ENCODE peak calls at places on chromosomes 12 and 14, in eight cellular contexts. Y is HFF-Myc, Z is fibroblast of mammary gland, H is A549, Q is MCF 10A, P is uterus, R is GM13977, F is upper lobe of right lung. K is an unnamed sample.

GRCh38 chr12:52004042-52004648 is 2.6 kb upstream of the TAMALIN start:
- DNase-seq in Y (no peak), Z (peak), H (peak), Q (peak), P (peak), R (no peak), F (no peak), K (peak)

GRCh38 chr12:101841069-101841468 is 10.3 kb upstream of the GNPTAB start:
- DNase-seq in Y (no peak), Z (no peak), H (no peak), Q (no peak), P (no peak), R (no peak), F (no peak), K (no peak)

GRCh38 chr12:111780166-111780565 is 13.4 kb downstream of the ALDH2 start:
- DNase-seq in Y (no peak), Z (no peak), H (no peak), Q (no peak), P (no peak), R (no peak), F (no peak), K (no peak)

GRCh38 chr14:24329736-24330135 is 5.1 kb downstream of the ADCY4 start:
- DNase-seq in Y (no peak), Z (no peak), H (no peak), Q (no peak), P (no peak), R (no peak), F (peak), K (no peak)

GRCh38 chr12:55705802-55706402 is 1.8 kb downstream of the ITGA7 start:
- DNase-seq in Y (no peak), Z (no peak), H (peak), Q (no peak), P (no peak), R (peak), F (no peak), K (peak)

GRCh38 chr14:90368946-90369721 is 27.7 kb upstream of the CALM1 start:
- DNase-seq in Y (peak), Z (peak), H (peak), Q (peak), P (no peak), R (no peak), F (no peak), K (no peak)

GRCh38 chr14:95255487-95255886 is 64.2 kb downstream of the CLMN start:
- DNase-seq in Y (no peak), Z (peak), H (peak), Q (peak), P (peak), R (no peak), F (peak), K (peak)

GRCh38 chr12:124174949-124175348 is 119.9 kb upstream of the RFLNA start:
- DNase-seq in Y (no peak), Z (no peak), H (no peak), Q (no peak), P (no peak), R (no peak), F (no peak), K (no peak)

GRCh38 chr12:82383930-82384513 is 25.7 kb downstream of the METTL25 start:
- DNase-seq in Y (peak), Z (peak), H (peak), Q (peak), P (no peak), R (no peak), F (no peak), K (no peak)

GRCh38 chr14:73760598-73761586 is 46.7 kb upstream of the PNMA1 start:
- DNase-seq in Y (no peak), Z (no peak), H (no peak), Q (no peak), P (no peak), R (no peak), F (no peak), K (no peak)

DNA sequence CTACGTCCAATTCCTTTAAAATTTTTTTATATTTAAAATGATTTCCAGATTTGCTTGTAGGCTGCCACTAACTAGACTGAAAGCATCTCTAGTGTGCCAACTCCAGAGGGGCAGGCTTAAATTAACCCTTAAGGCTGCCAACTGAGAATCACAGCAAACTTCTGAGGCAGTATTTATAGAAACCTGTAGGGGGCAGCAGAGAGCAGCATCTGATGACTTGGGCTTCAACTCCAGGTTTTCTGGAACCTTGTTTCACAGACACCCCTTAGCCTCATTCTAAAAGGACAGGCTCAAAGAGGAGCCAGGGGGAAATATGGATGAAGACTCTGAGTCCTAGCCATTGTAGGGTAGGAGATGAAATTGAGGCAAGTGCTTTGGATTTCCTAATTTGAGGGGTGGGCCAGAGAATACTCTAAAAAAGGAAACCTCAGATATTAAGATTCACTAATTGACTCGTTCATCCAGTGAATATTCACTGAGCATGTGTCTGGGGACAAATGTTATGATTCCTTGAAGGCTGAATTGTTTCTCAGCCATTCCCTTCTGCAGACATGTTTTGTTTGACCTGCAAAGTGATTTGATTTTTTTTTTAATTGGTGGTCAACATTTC is 63.3 kb upstream of the HSPB8 start:
- DNase-seq in Y (no peak), Z (peak), H (peak), Q (peak), P (peak), R (peak), F (no peak), K (peak)
- TF ChIP-seq CTCF in Y (peak), Z (peak), H (peak), Q (peak), P (peak), R (peak), F (peak), K (peak)

GRCh38 chr12:64625243-64626077 is 15.2 kb downstream of the RASSF3 start:
- DNase-seq in Y (peak), Z (peak), H (peak), Q (peak), P (peak), R (no peak), F (peak), K (no peak)
- TF ChIP-seq CTCF in Y (no peak), Z (no peak), H (peak), Q (no peak), P (no peak), R (peak), F (no peak), K (no peak)

GRCh38 chr14:54805080-54805479 is 97.5 kb downstream of the GCH1 start:
- DNase-seq in Y (no peak), Z (no peak), H (no peak), Q (no peak), P (no peak), R (no peak), F (no peak), K (no peak)

GRCh38 chr14:54805521-54806322 is 96.9 kb downstream of the GCH1 start:
- DNase-seq in Y (peak), Z (peak), H (peak), Q (peak), P (peak), R (peak), F (peak), K (peak)

GRCh38 chr14:54804720-54805060 is 97.9 kb downstream of the GCH1 start:
- DNase-seq in Y (no peak), Z (no peak), H (no peak), Q (no peak), P (no peak), R (no peak), F (no peak), K (no peak)

GRCh38 chr14:54803396-54803795 is 99.2 kb downstream of the GCH1 start:
- DNase-seq in Y (no peak), Z (no peak), H (no peak), Q (no peak), P (no peak), R (no peak), F (no peak), K (no peak)

DNA sequence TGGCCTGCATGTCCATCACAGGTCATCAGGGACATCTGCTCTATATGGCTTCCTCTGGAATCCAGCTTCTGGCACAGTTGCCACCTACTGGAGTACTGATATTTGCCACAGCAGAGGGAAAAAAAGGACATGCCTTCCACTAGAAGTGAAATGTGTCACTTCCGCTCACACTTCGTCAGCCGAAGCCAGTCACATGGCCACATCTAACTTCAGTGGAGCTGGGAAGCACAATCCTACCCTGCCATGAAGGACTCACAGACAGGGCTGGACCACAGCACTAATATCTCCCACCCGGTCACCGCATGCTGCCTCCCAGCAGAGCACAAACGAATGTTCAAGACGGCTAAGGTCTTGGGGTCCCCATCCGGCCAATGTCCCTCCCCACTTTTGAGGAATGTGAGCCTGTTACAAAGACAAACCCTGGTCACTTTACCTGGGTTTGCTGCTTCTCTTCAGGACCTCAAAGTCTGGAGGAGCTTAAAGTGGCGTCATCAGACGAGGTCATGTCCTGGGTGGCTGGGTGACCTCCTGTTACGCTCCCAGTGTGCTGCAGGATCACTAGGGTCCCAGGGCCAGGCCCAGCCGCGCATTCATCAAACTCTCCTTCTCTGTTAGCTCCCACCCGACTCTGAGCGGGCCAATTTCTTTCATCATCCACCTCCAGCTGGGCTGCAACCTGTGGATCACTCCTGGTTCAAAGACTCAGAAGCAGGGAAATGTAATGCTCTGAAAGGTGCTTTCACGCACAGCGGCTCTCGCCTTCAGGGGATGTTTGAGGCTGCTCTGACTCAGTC is 98.5 kb downstream of the GCH1 start:
- DNase-seq in Y (no peak), Z (no peak), H (no peak), Q (no peak), P (no peak), R (no peak), F (no peak), K (no peak)
- TF ChIP-seq CTCF in Y (no peak), Z (no peak), H (no peak), Q (no peak), P (no peak), R (no peak), F (no peak), K (no peak)

GRCh38 chr12:32248594-32249140 is 142.0 kb downstream of the BICD1 start:
- DNase-seq in Y (peak), Z (no peak), H (no peak), Q (peak), P (no peak), R (no peak), F (no peak), K (no peak)

GRCh38 chr12:32252199-32253073 is 145.8 kb downstream of the BICD1 start:
- DNase-seq in Y (no peak), Z (no peak), H (no peak), Q (no peak), P (no peak), R (peak), F (no peak), K (peak)

GRCh38 chr12:32253154-32253795 is 146.1 kb upstream of the FGD4 start:
- DNase-seq in Y (no peak), Z (peak), H (no peak), Q (no peak), P (no peak), R (no peak), F (no peak), K (no peak)

GRCh38 chr12:32254260-32254659 is 145.1 kb upstream of the FGD4 start:
- DNase-seq in Y (no peak), Z (no peak), H (no peak), Q (no peak), P (no peak), R (no peak), F (no peak), K (no peak)

DNA sequence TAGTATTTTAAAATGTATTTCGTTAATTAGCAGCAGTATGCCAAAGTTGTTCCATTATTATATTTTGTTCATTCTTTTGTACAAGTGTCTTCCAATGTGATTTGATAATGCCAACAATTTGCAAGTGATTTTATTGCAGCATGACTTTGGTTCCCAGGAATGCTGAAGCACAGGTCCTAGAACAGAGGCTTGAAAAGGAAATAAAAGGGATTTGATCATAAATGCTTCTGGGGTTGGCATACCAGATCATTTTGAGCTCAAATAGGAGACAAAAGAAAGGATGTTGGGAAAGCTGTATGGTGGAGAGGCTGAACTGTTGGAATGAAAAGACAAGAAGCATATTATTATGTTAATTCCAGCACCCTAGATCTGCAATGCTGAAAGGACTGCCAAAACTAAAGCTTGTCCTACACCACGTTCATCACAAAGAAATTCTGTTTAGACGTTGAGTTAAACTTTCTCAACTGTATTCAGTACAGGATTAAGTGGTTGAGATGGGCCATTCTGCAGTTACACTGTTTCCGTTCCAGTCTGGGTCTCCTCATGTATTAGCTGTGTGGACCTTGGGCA is 143.1 kb downstream of the BICD1 start:
- DNase-seq in Y (no peak), Z (no peak), H (no peak), Q (no peak), P (no peak), R (no peak), F (no peak), K (peak)
- TF ChIP-seq CTCF in Y (no peak), Z (no peak), H (no peak), Q (no peak), P (no peak), R (no peak), F (no peak), K (no peak)

GRCh38 chr12:4766445-4766844 is 46.2 kb downstream of the GALNT8 start:
- DNase-seq in Y (no peak), Z (no peak), H (no peak), Q (no peak), P (no peak), R (no peak), F (no peak), K (no peak)

GRCh38 chr12:4767181-4767580 is 47.0 kb downstream of the GALNT8 start:
- DNase-seq in Y (no peak), Z (no peak), H (no peak), Q (no peak), P (no peak), R (no peak), F (no peak), K (no peak)

GRCh38 chr12:4769073-4769472 is 48.9 kb downstream of the GALNT8 start:
- DNase-seq in Y (no peak), Z (no peak), H (no peak), Q (no peak), P (no peak), R (no peak), F (no peak), K (no peak)

GRCh38 chr12:4762773-4763172 is 42.6 kb downstream of the GALNT8 start:
- DNase-seq in Y (no peak), Z (no peak), H (no peak), Q (no peak), P (no peak), R (no peak), F (no peak), K (no peak)

GRCh38 chr12:4763549-4763948 is 43.3 kb downstream of the GALNT8 start:
- DNase-seq in Y (no peak), Z (peak), H (peak), Q (no peak), P (peak), R (no peak), F (peak), K (peak)
- TF ChIP-seq CTCF in Y (peak), Z (peak), H (peak), Q (no peak), P (no peak), R (no peak), F (peak), K (peak)

DNA sequence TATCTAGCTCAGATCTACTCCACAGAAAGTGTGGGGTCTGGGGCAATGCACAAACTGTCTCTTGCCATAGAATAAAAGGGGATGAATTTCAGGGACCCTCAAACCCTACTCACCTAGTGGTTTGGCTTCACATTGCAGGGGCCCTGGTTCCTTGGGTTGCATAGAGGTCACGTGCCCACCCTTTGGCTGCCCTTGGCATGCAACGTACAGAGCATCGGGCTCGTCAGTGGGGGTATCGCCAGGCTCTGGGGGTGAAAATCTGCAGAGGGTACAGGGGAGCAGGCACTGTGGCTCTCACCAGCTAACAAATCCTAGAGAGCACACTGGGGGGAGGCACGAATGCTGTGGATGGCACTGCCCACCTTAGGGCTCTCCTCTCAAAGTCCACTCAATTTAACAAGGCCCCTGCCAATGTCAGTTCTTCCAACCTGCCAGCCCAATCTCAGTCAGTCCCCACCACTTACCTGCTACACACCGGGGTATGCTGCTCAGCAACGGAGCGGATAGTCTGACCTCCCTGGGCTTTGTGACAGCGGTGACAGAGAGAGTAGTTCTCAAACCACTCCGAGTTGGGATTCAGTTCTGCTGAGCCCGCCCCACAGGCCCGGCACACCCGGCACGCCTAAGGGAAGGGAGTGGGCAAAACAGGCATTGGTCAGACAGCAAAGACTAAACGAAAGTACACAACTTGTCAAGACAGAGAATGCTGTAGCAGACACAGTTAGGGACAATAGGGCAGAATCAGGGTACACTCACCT is 8.0 kb downstream of the KMT2D start:
- DNase-seq in Y (no peak), Z (no peak), H (no peak), Q (no peak), P (no peak), R (no peak), F (no peak), K (no peak)
- TF ChIP-seq CTCF in Y (no peak), Z (no peak), H (no peak), Q (no peak), P (no peak), R (no peak), F (no peak), K (no peak)